ENCODE peak calls at places on chromosome 19, in ten cellular contexts. O is omental fat pad; M is GM23248; P is uterus; B is stimulated activated CD8-positive, alpha-beta memory T cell treated with anti-CD3 and anti-CD28 coated beads, Interleukin-7, amount 100 ng/mL, for 48 hours; D is H54; G is pancreas; X is ovary; J is left cardiac atrium; V is fibroblast of villous mesenchyme. E is an unnamed sample.

GRCh38 chr19:2578391-2578826 is 102.5 kb downstream of the GADD45B start:
- DNase-seq in M (peak), X (peak), V (peak), G (peak), P (no peak), J (peak), O (no peak), B (no peak), D (peak), E (peak)

GRCh38 chr19:29671393-29672076 is 6.3 kb downstream of the PLEKHF1 start:
- DNase-seq in G (no peak), O (peak), X (no peak), V (no peak), B (peak), P (no peak), D (no peak), J (peak), M (peak), E (no peak)

GRCh38 chr19:23991170-23991569 is 76.5 kb downstream of the ZNF726 start:
- DNase-seq in M (no peak), P (no peak), G (no peak), O (no peak), X (no peak), B (no peak), V (no peak), D (no peak), J (no peak), E (no peak)

GRCh38 chr19:18612051-18612771 is 459 bp upstream of the TMEM59L start:
- DNase-seq in D (no peak), X (no peak), V (no peak), M (no peak), B (no peak), O (no peak), J (no peak), G (no peak), P (no peak), E (no peak)

GRCh38 chr19:39335168-39335567 is 675 bp downstream of the GMFG start:
- DNase-seq in P (no peak), D (no peak), O (no peak), J (no peak), G (no peak), B (no peak), M (no peak), X (no peak), V (no peak), E (no peak)

GRCh38 chr19:1428738-1429391 is 9.3 kb upstream of the RPS15 start:
- DNase-seq in X (no peak), O (no peak), V (no peak), J (no peak), G (peak), D (no peak), M (no peak), B (no peak), P (no peak), E (peak)

GRCh38 chr19:3556978-3557460 is 367 bp downstream of the MFSD12 start:
- DNase-seq in V (peak), P (no peak), G (peak), D (no peak), M (peak), O (no peak), J (no peak), X (no peak), B (peak), E (no peak)

GRCh38 chr19:1247747-1248453 is 483 bp upstream of the MIDN start:
- DNase-seq in P (no peak), B (peak), O (no peak), G (peak), M (peak), V (peak), D (peak), J (peak), X (peak), E (no peak)

GRCh38 chr19:23996549-23996948 is 81.9 kb downstream of the ZNF726 start:
- DNase-seq in V (no peak), D (peak), B (no peak), P (no peak), G (no peak), M (peak), J (no peak), O (no peak), X (no peak), E (no peak)

GRCh38 chr19:29714953-29715694 is at the start of gene C19orf12:
- DNase-seq in V (peak), J (peak), D (peak), M (peak), B (peak), P (peak), G (peak), X (peak), O (no peak), E (no peak)

GRCh38 chr19:5339470-5339949 is 1.1 kb downstream of the PTPRS start:
- DNase-seq in P (no peak), B (no peak), O (no peak), D (no peak), X (no peak), G (no peak), V (no peak), J (no peak), M (peak), E (no peak)

GRCh38 chr19:18508585-18508984 is 13.3 kb downstream of the ELL start:
- DNase-seq in J (no peak), G (no peak), V (no peak), B (no peak), X (no peak), D (no peak), P (no peak), O (no peak), M (no peak), E (no peak)

GRCh38 chr19:3578390-3578789 is 5.6 kb downstream of the HMG20B start:
- DNase-seq in X (no peak), V (no peak), O (no peak), P (no peak), B (no peak), M (no peak), D (no peak), J (no peak), G (no peak), E (no peak)

GRCh38 chr19:16325671-16326400 is 1.2 kb downstream of the KLF2 start:
- DNase-seq in V (no peak), X (peak), J (peak), D (peak), O (no peak), G (peak), M (peak), B (no peak), P (peak), E (peak)

GRCh38 chr19:41872775-41873647 is 4.1 kb upstream of the CD79A start:
- DNase-seq in X (no peak), V (peak), O (no peak), M (peak), P (no peak), G (peak), J (peak), D (peak), B (no peak), E (no peak)

GRCh38 chr19:32018014-32018413 is 327.4 kb upstream of the ZNF507 start:
- DNase-seq in O (no peak), P (peak), X (peak), V (peak), J (peak), M (peak), D (no peak), G (no peak), B (no peak), E (no peak)

GRCh38 chr19:31232220-31232619 is 117.0 kb downstream of the TSHZ3 start:
- DNase-seq in V (peak), D (no peak), O (no peak), P (no peak), B (no peak), X (no peak), J (no peak), M (peak), G (no peak), E (no peak)

GRCh38 chr19:55088543-55089265 is 13.0 kb downstream of the EPS8L1 start:
- DNase-seq in P (peak), X (peak), G (peak), B (peak), D (peak), J (peak), V (peak), O (peak), M (peak), E (no peak)

GRCh38 chr19:42576241-42576640 is 18.5 kb downstream of the CEACAM8 start:
- DNase-seq in J (no peak), V (no peak), D (no peak), X (no peak), M (no peak), B (no peak), G (no peak), P (no peak), O (no peak), E (no peak)

GRCh38 chr19:38606131-38606530 is 11.6 kb downstream of the MAP4K1 start:
- DNase-seq in V (no peak), J (no peak), P (no peak), B (no peak), O (no peak), D (no peak), M (no peak), G (no peak), X (no peak), E (no peak)

GRCh38 chr19:38400361-38400760 is 2.5 kb upstream of the FAM98C start:
- DNase-seq in O (no peak), V (no peak), B (no peak), J (no peak), M (no peak), D (no peak), G (no peak), X (no peak), P (no peak), E (no peak)

GRCh38 chr19:45598267-45599011 is 3.6 kb downstream of the GPR4 start:
- DNase-seq in P (no peak), O (no peak), G (no peak), B (no peak), X (no peak), D (no peak), J (peak), V (no peak), M (peak), E (no peak)

GRCh38 chr19:41638624-41639023 is 11.8 kb upstream of the CEACAM4 start:
- DNase-seq in O (no peak), X (no peak), V (no peak), J (no peak), G (no peak), M (no peak), B (no peak), D (no peak), P (no peak), E (no peak)

GRCh38 chr19:10812902-10813404 is 23.1 kb downstream of the TMED1 start:
- DNase-seq in J (peak), M (peak), V (peak), X (no peak), O (no peak), D (peak), P (peak), B (peak), G (no peak), E (no peak)

GRCh38 chr19:7348587-7349230 is at the start of gene ARHGEF18:
- DNase-seq in O (no peak), G (peak), V (no peak), B (peak), D (no peak), P (no peak), J (no peak), M (no peak), X (no peak), E (no peak)

GRCh38 chr19:11373166-11373884 is 1.1 kb upstream of the SWSAP1 start:
- DNase-seq in V (no peak), G (no peak), P (no peak), D (no peak), M (peak), X (no peak), J (no peak), B (no peak), O (no peak), E (no peak)

GRCh38 chr19:6723108-6723618 is 2.7 kb upstream of the C3 start:
- DNase-seq in J (peak), M (peak), G (no peak), O (peak), D (no peak), P (peak), V (peak), X (peak), B (no peak), E (no peak)

GRCh38 chr19:10270180-10270615 is 722 bp upstream of the ICAM1 start:
- DNase-seq in P (peak), X (peak), J (peak), O (peak), M (peak), D (no peak), B (peak), V (peak), G (peak), E (no peak)

GRCh38 chr19:43692364-43692763 is 22.4 kb upstream of the PLAUR start:
- DNase-seq in D (no peak), O (no peak), V (no peak), X (no peak), B (no peak), M (no peak), J (no peak), P (no peak), G (no peak), E (no peak)

GRCh38 chr19:7772752-7773291 is 9.8 kb downstream of the CLEC4M start:
- DNase-seq in X (no peak), V (peak), G (no peak), O (no peak), D (no peak), M (peak), P (no peak), J (no peak), B (peak), E (no peak)

GRCh38 chr19:29974701-29975100 is 32.7 kb downstream of the URI1 start:
- DNase-seq in G (no peak), V (no peak), J (no peak), X (no peak), M (no peak), D (no peak), B (no peak), O (no peak), P (no peak), E (no peak)

GRCh38 chr19:16118489-16119033 is 6.9 kb downstream of the RAB8A start:
- DNase-seq in X (no peak), V (no peak), D (no peak), M (no peak), B (peak), G (no peak), J (no peak), P (no peak), O (no peak), E (no peak)

GRCh38 chr19:17902701-17903100 is 30.1 kb upstream of the CCDC124 start:
- DNase-seq in D (no peak), X (no peak), J (no peak), G (no peak), M (peak), P (no peak), B (no peak), O (no peak), V (peak), E (no peak)